ENCODE peak calls at places on chromosome 10, in ten cellular contexts. One of them, this sample, is unnamed.
A peak's percentile ranks its signal among the peaks of the same experiment; 100 is the strongest.

GRCh38 chr10:105699504-105699903 is 1058.4 kb downstream of the SORCS3 start:
- DNase-seq in HepG2: no peak
- DNase-seq in heart right ventricle: no peak
- DNase-seq in astrocyte: no peak
- DNase-seq in Panc1: no peak
- DNase-seq in cardiac muscle cell: no peak
- DNase-seq in HCT116: no peak
- DNase-seq in GM23248: no peak
- DNase-seq in effector memory CD4-positive, alpha-beta T cell: no peak
- DNase-seq in IMR-90: no peak
- DNase-seq in this sample: no peak

GRCh38 chr10:78900715-78901430 is 167.9 kb upstream of the ZMIZ1 start:
- DNase-seq in HepG2: no peak
- DNase-seq in heart right ventricle: no peak
- DNase-seq in astrocyte: no peak
- DNase-seq in HCT116: no peak
- DNase-seq in cardiac muscle cell: no peak
- DNase-seq in Panc1: no peak
- DNase-seq in GM23248: no peak
- DNase-seq in IMR-90: no peak
- DNase-seq in effector memory CD4-positive, alpha-beta T cell: no peak
- DNase-seq in this sample: peak; percentile 16

GRCh38 chr10:11742779-11743298 is 657 bp downstream of the ECHDC3 start:
- DNase-seq in effector memory CD4-positive, alpha-beta T cell: no peak
- DNase-seq in HCT116: no peak
- DNase-seq in GM23248: no peak
- DNase-seq in cardiac muscle cell: peak; percentile 30
- DNase-seq in heart right ventricle: peak; percentile 70
- DNase-seq in astrocyte: no peak
- DNase-seq in IMR-90: no peak
- DNase-seq in Panc1: no peak
- DNase-seq in HepG2: no peak
- DNase-seq in this sample: peak; percentile 40

GRCh38 chr10:101453791-101454718 is 100.1 kb downstream of the BTRC start:
- DNase-seq in HepG2: no peak
- DNase-seq in Panc1: no peak
- DNase-seq in IMR-90: peak; percentile 52
- DNase-seq in heart right ventricle: no peak
- DNase-seq in effector memory CD4-positive, alpha-beta T cell: no peak
- DNase-seq in GM23248: no peak
- DNase-seq in HCT116: no peak
- DNase-seq in cardiac muscle cell: peak; percentile 24
- DNase-seq in astrocyte: peak; percentile 58
- DNase-seq in this sample: no peak

GRCh38 chr10:33238643-33239042 is 95.8 kb downstream of the NRP1 start:
- DNase-seq in HepG2: no peak
- DNase-seq in cardiac muscle cell: no peak
- DNase-seq in Panc1: peak; percentile 74
- DNase-seq in IMR-90: peak; percentile 96
- DNase-seq in heart right ventricle: no peak
- DNase-seq in astrocyte: peak; percentile 96
- DNase-seq in effector memory CD4-positive, alpha-beta T cell: no peak
- DNase-seq in GM23248: peak; percentile 91
- DNase-seq in HCT116: no peak
- DNase-seq in this sample: no peak

GRCh38 chr10:71753091-71753959 is 20.0 kb downstream of the VSIR start:
- DNase-seq in astrocyte: no peak
- DNase-seq in cardiac muscle cell: no peak
- DNase-seq in heart right ventricle: no peak
- DNase-seq in effector memory CD4-positive, alpha-beta T cell: no peak
- DNase-seq in IMR-90: no peak
- DNase-seq in Panc1: no peak
- DNase-seq in HepG2: peak; percentile 81
- DNase-seq in HCT116: no peak
- DNase-seq in GM23248: no peak
- DNase-seq in this sample: peak; percentile 70

GRCh38 chr10:133272301-133272963 is 4.2 kb downstream of the ADAM8 start:
- DNase-seq in astrocyte: no peak
- DNase-seq in Panc1: no peak
- DNase-seq in IMR-90: no peak
- DNase-seq in HepG2: no peak
- DNase-seq in effector memory CD4-positive, alpha-beta T cell: no peak
- DNase-seq in HCT116: no peak
- DNase-seq in GM23248: no peak
- DNase-seq in cardiac muscle cell: no peak
- DNase-seq in heart right ventricle: no peak
- DNase-seq in this sample: no peak

GRCh38 chr10:63209703-63210102 is 76.6 kb downstream of the NRBF2 start:
- DNase-seq in astrocyte: no peak
- DNase-seq in effector memory CD4-positive, alpha-beta T cell: no peak
- DNase-seq in HepG2: no peak
- DNase-seq in HCT116: no peak
- DNase-seq in GM23248: peak; percentile 46
- DNase-seq in Panc1: no peak
- DNase-seq in IMR-90: peak; percentile 49
- DNase-seq in heart right ventricle: no peak
- DNase-seq in cardiac muscle cell: no peak
- DNase-seq in this sample: no peak

GRCh38 chr10:130138479-130138866 is 2.3 kb downstream of the GLRX3 start:
- DNase-seq in Panc1: peak; percentile 78
- DNase-seq in effector memory CD4-positive, alpha-beta T cell: no peak
- DNase-seq in heart right ventricle: no peak
- DNase-seq in cardiac muscle cell: peak; percentile 21
- DNase-seq in astrocyte: peak; percentile 50
- DNase-seq in IMR-90: peak; percentile 69
- DNase-seq in GM23248: peak; percentile 81
- DNase-seq in HepG2: peak; percentile 87
- DNase-seq in HCT116: peak; percentile 44
- DNase-seq in this sample: peak; percentile 77

GRCh38 chr10:76711374-76711997 is 926.1 kb downstream of the KCNMA1 start:
- DNase-seq in GM23248: no peak
- DNase-seq in heart right ventricle: no peak
- DNase-seq in cardiac muscle cell: no peak
- DNase-seq in effector memory CD4-positive, alpha-beta T cell: no peak
- DNase-seq in HCT116: no peak
- DNase-seq in HepG2: no peak
- DNase-seq in astrocyte: no peak
- DNase-seq in Panc1: no peak
- DNase-seq in IMR-90: no peak
- DNase-seq in this sample: no peak

GRCh38 chr10:109411897-109412296 is 511.4 kb downstream of the XPNPEP1 start:
- DNase-seq in astrocyte: no peak
- DNase-seq in Panc1: no peak
- DNase-seq in HCT116: no peak
- DNase-seq in GM23248: no peak
- DNase-seq in heart right ventricle: no peak
- DNase-seq in HepG2: peak; percentile 5
- DNase-seq in effector memory CD4-positive, alpha-beta T cell: no peak
- DNase-seq in IMR-90: no peak
- DNase-seq in cardiac muscle cell: no peak
- DNase-seq in this sample: no peak

GRCh38 chr10:90751107-90751997 is 106.5 kb downstream of the HTR7 start:
- DNase-seq in HCT116: peak; percentile 45
- DNase-seq in HepG2: peak; percentile 49
- DNase-seq in GM23248: peak; percentile 46
- DNase-seq in IMR-90: peak; percentile 42
- DNase-seq in heart right ventricle: no peak
- DNase-seq in cardiac muscle cell: peak; percentile 61
- DNase-seq in astrocyte: no peak
- DNase-seq in effector memory CD4-positive, alpha-beta T cell: no peak
- DNase-seq in Panc1: peak; percentile 38
- DNase-seq in this sample: no peak

GRCh38 chr10:71206911-71207310 is 5.5 kb upstream of the UNC5B start:
- DNase-seq in HCT116: no peak
- DNase-seq in effector memory CD4-positive, alpha-beta T cell: no peak
- DNase-seq in astrocyte: no peak
- DNase-seq in HepG2: no peak
- DNase-seq in cardiac muscle cell: no peak
- DNase-seq in heart right ventricle: no peak
- DNase-seq in IMR-90: no peak
- DNase-seq in Panc1: no peak
- DNase-seq in GM23248: no peak
- DNase-seq in this sample: no peak

GRCh38 chr10:71729023-71729649 is 9.6 kb upstream of the C10orf105 start:
- DNase-seq in heart right ventricle: peak; percentile 70
- DNase-seq in HepG2: peak; percentile 8
- DNase-seq in cardiac muscle cell: no peak
- DNase-seq in effector memory CD4-positive, alpha-beta T cell: no peak
- DNase-seq in IMR-90: no peak
- DNase-seq in GM23248: no peak
- DNase-seq in HCT116: no peak
- DNase-seq in astrocyte: no peak
- DNase-seq in Panc1: no peak
- DNase-seq in this sample: peak; percentile 53

GRCh38 chr10:110006358-110007170 is 1.2 kb upstream of the ADD3 start:
- DNase-seq in cardiac muscle cell: peak; percentile 80
- DNase-seq in Panc1: no peak
- DNase-seq in IMR-90: peak; percentile 70
- DNase-seq in effector memory CD4-positive, alpha-beta T cell: peak; percentile 3
- DNase-seq in GM23248: peak; percentile 92
- DNase-seq in astrocyte: peak; percentile 72
- DNase-seq in heart right ventricle: peak; percentile 54
- DNase-seq in HepG2: peak; percentile 21
- DNase-seq in HCT116: no peak
- DNase-seq in this sample: peak; percentile 55

GRCh38 chr10:80474597-80474910 is 20.4 kb downstream of the TSPAN14 start:
- DNase-seq in astrocyte: no peak
- DNase-seq in HepG2: no peak
- DNase-seq in Panc1: no peak
- DNase-seq in cardiac muscle cell: no peak
- DNase-seq in heart right ventricle: no peak
- DNase-seq in effector memory CD4-positive, alpha-beta T cell: no peak
- DNase-seq in IMR-90: no peak
- DNase-seq in HCT116: no peak
- DNase-seq in GM23248: no peak
- DNase-seq in this sample: no peak
- H3K36me3 ChIP-seq in astrocyte: peaks cover 13% of the 10 kb centered on the region
- H3K36me3 ChIP-seq in HepG2: peaks cover 38% of the 10 kb centered on the region
- H3K36me3 ChIP-seq in Panc1: no peaks in the 10 kb centered on the region
- H3K36me3 ChIP-seq in cardiac muscle cell: no peaks in the 10 kb centered on the region
- H3K36me3 ChIP-seq in heart right ventricle: peaks cover 66% of the 10 kb centered on the region
- H3K36me3 ChIP-seq in effector memory CD4-positive, alpha-beta T cell: peaks cover 29% of the 10 kb centered on the region
- H3K36me3 ChIP-seq in IMR-90: peaks cover 4% of the 10 kb centered on the region
- H3K36me3 ChIP-seq in HCT116: no peaks in the 10 kb centered on the region
- H3K36me3 ChIP-seq in GM23248: no peaks in the 10 kb centered on the region
- H3K36me3 ChIP-seq in this sample: no peaks in the 10 kb centered on the region

GRCh38 chr10:117797286-117797685 is 249.5 kb downstream of the RAB11FIP2 start:
- DNase-seq in GM23248: no peak
- DNase-seq in astrocyte: no peak
- DNase-seq in cardiac muscle cell: no peak
- DNase-seq in HCT116: no peak
- DNase-seq in heart right ventricle: no peak
- DNase-seq in effector memory CD4-positive, alpha-beta T cell: no peak
- DNase-seq in Panc1: no peak
- DNase-seq in HepG2: no peak
- DNase-seq in IMR-90: no peak
- DNase-seq in this sample: no peak
- H3K27ac ChIP-seq in GM23248: no peak overlapping the region
- H3K27ac ChIP-seq in astrocyte: no peak overlapping the region
- H3K27ac ChIP-seq in cardiac muscle cell: no peak overlapping the region
- H3K27ac ChIP-seq in HCT116: no peak overlapping the region
- H3K27ac ChIP-seq in heart right ventricle: no peak overlapping the region
- H3K27ac ChIP-seq in effector memory CD4-positive, alpha-beta T cell: no peak overlapping the region
- H3K27ac ChIP-seq in Panc1: no peak overlapping the region
- H3K27ac ChIP-seq in HepG2: no peak overlapping the region
- H3K27ac ChIP-seq in IMR-90: no peak overlapping the region
- H3K27ac ChIP-seq in this sample: no peak overlapping the region

DNA sequence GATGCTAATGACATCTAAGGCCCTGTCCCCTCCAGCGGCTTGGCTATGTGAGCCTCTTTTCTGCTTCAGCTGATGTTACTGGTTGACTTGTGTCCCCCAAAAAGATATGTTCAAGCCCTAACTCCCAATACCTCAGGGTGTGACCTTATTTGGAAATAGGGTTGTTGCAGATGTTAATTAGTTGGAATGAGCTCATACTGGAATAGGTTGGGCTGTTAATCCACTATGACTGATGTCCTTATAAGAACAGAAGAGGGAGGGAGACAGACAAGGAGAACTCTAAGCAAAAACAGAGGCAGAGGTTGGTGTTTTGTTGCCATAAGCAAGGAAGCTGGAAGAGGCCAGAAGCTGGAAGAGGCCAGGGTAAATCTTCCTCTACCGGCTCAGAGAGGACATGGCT is 111.2 kb upstream of the AFAP1L2 start:
- DNase-seq in IMR-90: no peak
- DNase-seq in GM23248: no peak
- DNase-seq in effector memory CD4-positive, alpha-beta T cell: no peak
- DNase-seq in astrocyte: no peak
- DNase-seq in HCT116: no peak
- DNase-seq in Panc1: no peak
- DNase-seq in HepG2: no peak
- DNase-seq in cardiac muscle cell: no peak
- DNase-seq in heart right ventricle: no peak
- DNase-seq in this sample: no peak
- H3K36me3 ChIP-seq in IMR-90: no peaks in the 10 kb centered on the region
- H3K36me3 ChIP-seq in GM23248: no peaks in the 10 kb centered on the region
- H3K36me3 ChIP-seq in effector memory CD4-positive, alpha-beta T cell: no peaks in the 10 kb centered on the region
- H3K36me3 ChIP-seq in astrocyte: no peaks in the 10 kb centered on the region
- H3K36me3 ChIP-seq in HCT116: no peaks in the 10 kb centered on the region
- H3K36me3 ChIP-seq in Panc1: peaks cover 2% of the 10 kb centered on the region
- H3K36me3 ChIP-seq in HepG2: peaks cover 23% of the 10 kb centered on the region
- H3K36me3 ChIP-seq in cardiac muscle cell: no peaks in the 10 kb centered on the region
- H3K36me3 ChIP-seq in heart right ventricle: peaks cover 13% of the 10 kb centered on the region
- H3K36me3 ChIP-seq in this sample: no peaks in the 10 kb centered on the region

GRCh38 chr10:83538047-83538446 is 601.3 kb upstream of the GHITM start:
- DNase-seq in GM23248: no peak
- DNase-seq in astrocyte: no peak
- DNase-seq in HCT116: no peak
- DNase-seq in heart right ventricle: no peak
- DNase-seq in Panc1: no peak
- DNase-seq in HepG2: no peak
- DNase-seq in IMR-90: no peak
- DNase-seq in effector memory CD4-positive, alpha-beta T cell: no peak
- DNase-seq in cardiac muscle cell: no peak
- DNase-seq in this sample: no peak

GRCh38 chr10:83541096-83541495 is 598.2 kb upstream of the GHITM start:
- DNase-seq in effector memory CD4-positive, alpha-beta T cell: no peak
- DNase-seq in heart right ventricle: no peak
- DNase-seq in HepG2: no peak
- DNase-seq in HCT116: no peak
- DNase-seq in IMR-90: no peak
- DNase-seq in Panc1: no peak
- DNase-seq in GM23248: no peak
- DNase-seq in astrocyte: peak; percentile 61
- DNase-seq in cardiac muscle cell: no peak
- DNase-seq in this sample: no peak

GRCh38 chr10:83539528-83540308 is 599.6 kb upstream of the GHITM start:
- DNase-seq in Panc1: no peak
- DNase-seq in heart right ventricle: peak; percentile 69
- DNase-seq in HCT116: no peak
- DNase-seq in GM23248: no peak
- DNase-seq in effector memory CD4-positive, alpha-beta T cell: no peak
- DNase-seq in astrocyte: peak; percentile 91
- DNase-seq in cardiac muscle cell: peak; percentile 70
- DNase-seq in IMR-90: no peak
- DNase-seq in HepG2: no peak
- DNase-seq in this sample: no peak

GRCh38 chr10:83533290-83533689 is 606.0 kb upstream of the GHITM start:
- DNase-seq in cardiac muscle cell: no peak
- DNase-seq in Panc1: no peak
- DNase-seq in GM23248: no peak
- DNase-seq in HepG2: no peak
- DNase-seq in IMR-90: no peak
- DNase-seq in heart right ventricle: no peak
- DNase-seq in effector memory CD4-positive, alpha-beta T cell: no peak
- DNase-seq in astrocyte: no peak
- DNase-seq in HCT116: no peak
- DNase-seq in this sample: no peak

GRCh38 chr10:83536426-83536825 is 602.9 kb upstream of the GHITM start:
- DNase-seq in Panc1: no peak
- DNase-seq in IMR-90: no peak
- DNase-seq in effector memory CD4-positive, alpha-beta T cell: no peak
- DNase-seq in cardiac muscle cell: no peak
- DNase-seq in heart right ventricle: no peak
- DNase-seq in HepG2: no peak
- DNase-seq in HCT116: no peak
- DNase-seq in GM23248: no peak
- DNase-seq in astrocyte: peak; percentile 81
- DNase-seq in this sample: no peak
- H3K27ac ChIP-seq in Panc1: no peak overlapping the region
- H3K27ac ChIP-seq in IMR-90: no peak overlapping the region
- H3K27ac ChIP-seq in effector memory CD4-positive, alpha-beta T cell: no peak overlapping the region
- H3K27ac ChIP-seq in cardiac muscle cell: no peak overlapping the region
- H3K27ac ChIP-seq in heart right ventricle: no peak overlapping the region
- H3K27ac ChIP-seq in HepG2: no peak overlapping the region
- H3K27ac ChIP-seq in HCT116: no peak overlapping the region
- H3K27ac ChIP-seq in GM23248: no peak overlapping the region
- H3K27ac ChIP-seq in astrocyte: peak overlapping the region; percentile 64
- H3K27ac ChIP-seq in this sample: no peak overlapping the region

This sample was measured in lung.